ENCODE peak calls at places on chromosomes 2 and 18, in six cellular contexts. A is iPS DF 6.9; S is fibroblast of lung; L is naive thymus-derived CD4-positive, alpha-beta T cell; U is A673; D is uterus. O is an unnamed sample. For H3K9me3, the result is how much of the 10 kb centered on the place peaks cover.

GRCh38 chr2:188291617-188292445 is at the start of gene GULP1:
- DNase-seq in U (peak), D (peak), S (peak), A (no peak), L (no peak), O (peak)

GRCh38 chr2:36287363-36288275 is 68.0 kb upstream of the CRIM1 start:
- DNase-seq in A (no peak), L (no peak), U (no peak), D (no peak), S (peak), O (no peak)

GRCh38 chr2:119820275-119820674 is 60.6 kb downstream of the PTPN4 start:
- DNase-seq in S (peak), U (peak), D (no peak), L (no peak), A (no peak), O (no peak)

GRCh38 chr2:151156431-151156830 is 105.2 kb downstream of the RBM43 start:
- DNase-seq in A (no peak), U (no peak), L (no peak), S (peak), D (no peak), O (no peak)

GRCh38 chr2:14638488-14638887 is 6.0 kb downstream of the LRATD1 start:
- DNase-seq in U (no peak), S (no peak), A (no peak), D (no peak), L (no peak), O (no peak)

GRCh38 chr18:54222922-54223567 is 1.4 kb downstream of the MBD2 start:
- DNase-seq in S (no peak), D (no peak), L (no peak), U (no peak), A (no peak), O (no peak)

GRCh38 chr2:234193977-234194563 is 143.6 kb downstream of the SPP2 start:
- DNase-seq in L (no peak), S (peak), D (no peak), U (no peak), A (no peak), O (no peak)

GRCh38 chr2:189249171-189249570 is 69.6 kb upstream of the COL5A2 start:
- DNase-seq in U (peak), L (no peak), D (no peak), A (no peak), S (peak), O (no peak)

GRCh38 chr2:177242136-177242987 is 22.2 kb downstream of the NFE2L2 start:
- DNase-seq in U (peak), A (no peak), L (no peak), D (no peak), S (peak), O (no peak)

GRCh38 chr2:165746501-165746900 is 47.5 kb downstream of the GALNT3 start:
- DNase-seq in D (no peak), U (peak), A (no peak), S (peak), L (no peak), O (no peak)

GRCh38 chr2:77579076-77579769 is 57.0 kb upstream of the LRRTM4 start:
- DNase-seq in D (no peak), L (no peak), U (peak), A (no peak), S (no peak), O (no peak)

GRCh38 chr2:77578354-77578753 is 56.2 kb upstream of the LRRTM4 start:
- DNase-seq in U (peak), L (no peak), A (no peak), S (no peak), D (no peak), O (no peak)
- H3K9me3 ChIP-seq in U (under half), L (under half), A (under half), S (under half), D (under half), O (under half)

GRCh38 chr2:116250376-116250775 is 1564.1 kb upstream of the DDX18 start:
- DNase-seq in D (no peak), L (no peak), A (no peak), U (no peak), S (no peak), O (no peak)
- H3K9me3 ChIP-seq in D (under half), L (under half), A (under half), U (under half), S (under half), O (under half)

GRCh38 chr2:130985206-130985779 is 108.0 kb downstream of the FAM168B start:
- DNase-seq in U (no peak), L (no peak), A (no peak), D (no peak), S (no peak), O (no peak)

GRCh38 chr2:130986890-130987493 is 106.3 kb downstream of the FAM168B start:
- DNase-seq in L (no peak), U (no peak), D (no peak), S (no peak), A (no peak), O (no peak)

GRCh38 chr2:130987519-130988425 is 105.5 kb downstream of the FAM168B start:
- DNase-seq in U (no peak), A (no peak), S (no peak), D (no peak), L (no peak), O (no peak)

GRCh38 chr2:130985831-130986649 is 107.2 kb downstream of the FAM168B start:
- DNase-seq in S (no peak), L (no peak), A (no peak), D (no peak), U (no peak), O (no peak)
- H3K9me3 ChIP-seq in S (under half), L (under half), A (under half), D (under half), U (under half), O (under half)

GRCh38 chr18:35306588-35307250 is 16.7 kb upstream of the ZSCAN30 start:
- DNase-seq in U (no peak), A (no peak), S (no peak), L (no peak), D (no peak), O (no peak)
- H3K9me3 ChIP-seq in U (half or more), A (under half), S (under half), L (half or more), D (under half), O (half or more)

DNA sequence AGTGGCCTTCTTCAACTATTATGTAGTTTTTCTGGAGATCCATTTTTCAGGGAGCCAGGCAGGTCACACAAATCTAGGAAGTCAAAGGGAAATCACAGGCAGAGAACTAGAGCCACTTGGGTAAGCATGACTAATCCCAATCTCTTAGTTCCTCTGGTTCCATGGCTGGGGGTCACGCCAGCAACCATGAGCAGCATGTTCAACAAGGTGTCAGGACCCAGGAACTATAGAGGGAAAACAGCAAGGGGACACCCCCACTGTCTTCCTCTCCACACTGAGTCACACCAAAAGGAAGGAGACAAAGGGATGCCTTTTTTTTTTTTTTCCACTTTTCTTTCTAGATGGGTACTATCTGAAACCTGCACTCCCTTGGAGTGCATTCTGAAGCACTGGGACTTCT is 250.9 kb downstream of the OTX1 start:
- DNase-seq in S (no peak), U (no peak), L (no peak), D (no peak), A (peak), O (no peak)
- H3K9me3 ChIP-seq in S (under half), U (under half), L (half or more), D (half or more), A (under half), O (under half)

O was measured in NT2/D1.